ENCODE peak calls at places on chromosomes 11 and 22, in seven cellular contexts. One of them, this sample, is unnamed.

GRCh38 chr11:61332266-61332822 is 561 bp downstream of the DDB1 start:
- DNase-seq in HCT116: no peak
- DNase-seq in H1: no peak
- DNase-seq in K562: peak
- DNase-seq in SK-N-SH: peak
- DNase-seq in GM12878: no peak
- DNase-seq in HepG2: peak
- DNase-seq in this sample: peak

GRCh38 chr22:31126869-31127175 is 4.1 kb downstream of the INPP5J start:
- DNase-seq in H1: no peak
- DNase-seq in GM12878: no peak
- DNase-seq in K562: no peak
- DNase-seq in HepG2: no peak
- DNase-seq in HCT116: no peak
- DNase-seq in SK-N-SH: no peak
- DNase-seq in this sample: no peak

GRCh38 chr11:69435161-69435990 is 46.1 kb upstream of the LINC01488 start:
- DNase-seq in GM12878: no peak
- DNase-seq in HepG2: no peak
- DNase-seq in SK-N-SH: no peak
- DNase-seq in K562: no peak
- DNase-seq in H1: no peak
- DNase-seq in HCT116: no peak
- DNase-seq in this sample: no peak

GRCh38 chr11:16993495-16993894 is 20.7 kb downstream of the PLEKHA7 start:
- DNase-seq in HCT116: no peak
- DNase-seq in HepG2: no peak
- DNase-seq in GM12878: no peak
- DNase-seq in H1: no peak
- DNase-seq in K562: no peak
- DNase-seq in SK-N-SH: no peak
- DNase-seq in this sample: no peak

GRCh38 chr11:3002346-3002745 is 10.2 kb upstream of the NAP1L4 start:
- DNase-seq in HCT116: no peak
- DNase-seq in H1: no peak
- DNase-seq in SK-N-SH: no peak
- DNase-seq in K562: no peak
- DNase-seq in GM12878: no peak
- DNase-seq in HepG2: no peak
- DNase-seq in this sample: no peak

GRCh38 chr11:64558869-64559268 is 32.2 kb upstream of the SLC22A12 start:
- DNase-seq in HepG2: no peak
- DNase-seq in H1: no peak
- DNase-seq in SK-N-SH: no peak
- DNase-seq in K562: no peak
- DNase-seq in HCT116: no peak
- DNase-seq in GM12878: no peak
- DNase-seq in this sample: no peak

GRCh38 chr11:11960687-11961086 is 47.7 kb downstream of the DKK3 start:
- DNase-seq in HCT116: no peak
- DNase-seq in HepG2: no peak
- DNase-seq in K562: no peak
- DNase-seq in H1: no peak
- DNase-seq in SK-N-SH: no peak
- DNase-seq in GM12878: no peak
- DNase-seq in this sample: no peak

GRCh38 chr11:116500833-116501622 is 271.8 kb downstream of the BUD13 start:
- DNase-seq in HepG2: no peak
- DNase-seq in K562: no peak
- DNase-seq in SK-N-SH: peak
- DNase-seq in HCT116: no peak
- DNase-seq in H1: no peak
- DNase-seq in GM12878: no peak
- DNase-seq in this sample: no peak

GRCh38 chr11:118618115-118618990 is 10.9 kb downstream of the PHLDB1 start:
- DNase-seq in H1: no peak
- DNase-seq in HCT116: no peak
- DNase-seq in HepG2: no peak
- DNase-seq in GM12878: no peak
- DNase-seq in SK-N-SH: no peak
- DNase-seq in K562: no peak
- DNase-seq in this sample: no peak

GRCh38 chr11:73236879-73237278 is 18.8 kb downstream of the P2RY2 start:
- DNase-seq in GM12878: no peak
- DNase-seq in H1: no peak
- DNase-seq in HCT116: peak
- DNase-seq in HepG2: peak
- DNase-seq in K562: peak
- DNase-seq in SK-N-SH: peak
- DNase-seq in this sample: peak

GRCh38 chr22:28025866-28026575 is 107.0 kb upstream of the PITPNB start:
- DNase-seq in SK-N-SH: peak
- DNase-seq in GM12878: no peak
- DNase-seq in H1: no peak
- DNase-seq in HCT116: no peak
- DNase-seq in HepG2: no peak
- DNase-seq in K562: no peak
- DNase-seq in this sample: no peak

GRCh38 chr11:62446091-62446490 is 27.3 kb downstream of the SCGB1A1 start:
- DNase-seq in GM12878: no peak
- DNase-seq in HCT116: no peak
- DNase-seq in SK-N-SH: no peak
- DNase-seq in HepG2: no peak
- DNase-seq in H1: no peak
- DNase-seq in K562: no peak
- DNase-seq in this sample: no peak

GRCh38 chr11:83990160-83990733 is 704.1 kb upstream of the CCDC90B start:
- DNase-seq in GM12878: no peak
- DNase-seq in H1: no peak
- DNase-seq in HCT116: no peak
- DNase-seq in HepG2: no peak
- DNase-seq in K562: no peak
- DNase-seq in SK-N-SH: no peak
- DNase-seq in this sample: no peak

GRCh38 chr11:106765849-106766248 is 252.4 kb downstream of the GUCY1A2 start:
- DNase-seq in HepG2: no peak
- DNase-seq in GM12878: no peak
- DNase-seq in HCT116: no peak
- DNase-seq in SK-N-SH: no peak
- DNase-seq in H1: no peak
- DNase-seq in K562: no peak
- DNase-seq in this sample: no peak

GRCh38 chr11:130314184-130314748 is 451 bp downstream of the ZBTB44 start:
- DNase-seq in GM12878: no peak
- DNase-seq in H1: no peak
- DNase-seq in HCT116: peak
- DNase-seq in HepG2: peak
- DNase-seq in K562: peak
- DNase-seq in SK-N-SH: peak
- DNase-seq in this sample: peak

GRCh38 chr11:18723991-18724390 is 2.0 kb downstream of the IGSF22 start:
- DNase-seq in HCT116: no peak
- DNase-seq in K562: no peak
- DNase-seq in SK-N-SH: no peak
- DNase-seq in H1: no peak
- DNase-seq in HepG2: no peak
- DNase-seq in GM12878: no peak
- DNase-seq in this sample: no peak

GRCh38 chr22:20565761-20566160 is 58.4 kb downstream of the MED15 start:
- DNase-seq in H1: no peak
- DNase-seq in HCT116: no peak
- DNase-seq in GM12878: no peak
- DNase-seq in K562: no peak
- DNase-seq in HepG2: no peak
- DNase-seq in SK-N-SH: no peak
- DNase-seq in this sample: no peak

GRCh38 chr22:48950151-48950915 is 877.3 kb downstream of the BRD1 start:
- DNase-seq in GM12878: no peak
- DNase-seq in SK-N-SH: no peak
- DNase-seq in HepG2: no peak
- DNase-seq in HCT116: no peak
- DNase-seq in H1: no peak
- DNase-seq in K562: no peak
- DNase-seq in this sample: no peak

GRCh38 chr22:28015676-28016601 is 96.9 kb upstream of the PITPNB start:
- DNase-seq in H1: no peak
- DNase-seq in HepG2: no peak
- DNase-seq in HCT116: no peak
- DNase-seq in K562: no peak
- DNase-seq in SK-N-SH: peak
- DNase-seq in GM12878: no peak
- DNase-seq in this sample: no peak

GRCh38 chr11:108914211-108914610 is 249.3 kb downstream of the DDX10 start:
- DNase-seq in GM12878: no peak
- DNase-seq in SK-N-SH: peak
- DNase-seq in K562: no peak
- DNase-seq in HCT116: no peak
- DNase-seq in HepG2: no peak
- DNase-seq in H1: no peak
- DNase-seq in this sample: no peak

GRCh38 chr11:74871037-74871436 is 77.9 kb downstream of the XRRA1 start:
- DNase-seq in HCT116: no peak
- DNase-seq in K562: peak
- DNase-seq in HepG2: no peak
- DNase-seq in SK-N-SH: no peak
- DNase-seq in GM12878: no peak
- DNase-seq in H1: no peak
- DNase-seq in this sample: peak
- TF ChIP-seq JUND in HCT116: no peak
- TF ChIP-seq JUND in K562: no peak
- TF ChIP-seq JUND in HepG2: no peak
- TF ChIP-seq JUND in SK-N-SH: no peak
- TF ChIP-seq JUND in GM12878: no peak
- TF ChIP-seq JUND in H1: no peak
- TF ChIP-seq JUND in this sample: no peak

GRCh38 chr11:42992594-42992993 is 319.2 kb upstream of the API5 start:
- DNase-seq in GM12878: no peak
- DNase-seq in K562: no peak
- DNase-seq in SK-N-SH: no peak
- DNase-seq in HepG2: no peak
- DNase-seq in HCT116: no peak
- DNase-seq in H1: no peak
- DNase-seq in this sample: no peak
- TF ChIP-seq JUND in GM12878: no peak
- TF ChIP-seq JUND in K562: no peak
- TF ChIP-seq JUND in SK-N-SH: no peak
- TF ChIP-seq JUND in HepG2: no peak
- TF ChIP-seq JUND in HCT116: no peak
- TF ChIP-seq JUND in H1: no peak
- TF ChIP-seq JUND in this sample: no peak

GRCh38 chr22:46893281-46894020 is 131.0 kb downstream of the TBC1D22A start:
- DNase-seq in GM12878: no peak
- DNase-seq in H1: no peak
- DNase-seq in SK-N-SH: no peak
- DNase-seq in HCT116: no peak
- DNase-seq in HepG2: no peak
- DNase-seq in K562: no peak
- DNase-seq in this sample: no peak

GRCh38 chr22:46894081-46894671 is 131.7 kb downstream of the TBC1D22A start:
- DNase-seq in H1: no peak
- DNase-seq in HepG2: no peak
- DNase-seq in HCT116: no peak
- DNase-seq in GM12878: no peak
- DNase-seq in K562: no peak
- DNase-seq in SK-N-SH: peak
- DNase-seq in this sample: no peak

GRCh38 chr22:46892866-46893265 is 130.4 kb downstream of the TBC1D22A start:
- DNase-seq in HCT116: no peak
- DNase-seq in H1: no peak
- DNase-seq in K562: no peak
- DNase-seq in GM12878: no peak
- DNase-seq in SK-N-SH: no peak
- DNase-seq in HepG2: no peak
- DNase-seq in this sample: no peak

GRCh38 chr22:46890819-46891218 is 128.4 kb downstream of the TBC1D22A start:
- DNase-seq in H1: no peak
- DNase-seq in HCT116: no peak
- DNase-seq in HepG2: no peak
- DNase-seq in GM12878: no peak
- DNase-seq in SK-N-SH: no peak
- DNase-seq in K562: no peak
- DNase-seq in this sample: no peak

GRCh38 chr22:46891382-46891951 is 129.0 kb downstream of the TBC1D22A start:
- DNase-seq in H1: no peak
- DNase-seq in HCT116: no peak
- DNase-seq in HepG2: no peak
- DNase-seq in SK-N-SH: peak
- DNase-seq in K562: no peak
- DNase-seq in GM12878: no peak
- DNase-seq in this sample: no peak
- TF ChIP-seq JUND in H1: no peak
- TF ChIP-seq JUND in HCT116: no peak
- TF ChIP-seq JUND in HepG2: no peak
- TF ChIP-seq JUND in SK-N-SH: no peak
- TF ChIP-seq JUND in K562: no peak
- TF ChIP-seq JUND in GM12878: no peak
- TF ChIP-seq JUND in this sample: no peak

GRCh38 chr11:70466596-70466995 is 68.3 kb downstream of the CTTN start:
- DNase-seq in HepG2: no peak
- DNase-seq in SK-N-SH: no peak
- DNase-seq in K562: no peak
- DNase-seq in H1: no peak
- DNase-seq in HCT116: no peak
- DNase-seq in GM12878: no peak
- DNase-seq in this sample: no peak
- TF ChIP-seq JUND in HepG2: no peak
- TF ChIP-seq JUND in SK-N-SH: no peak
- TF ChIP-seq JUND in K562: no peak
- TF ChIP-seq JUND in H1: no peak
- TF ChIP-seq JUND in HCT116: no peak
- TF ChIP-seq JUND in GM12878: no peak
- TF ChIP-seq JUND in this sample: no peak

GRCh38 chr11:76629133-76629852 is 41.3 kb downstream of the LRRC32 start:
- DNase-seq in HCT116: no peak
- DNase-seq in K562: no peak
- DNase-seq in H1: no peak
- DNase-seq in HepG2: no peak
- DNase-seq in SK-N-SH: no peak
- DNase-seq in GM12878: peak
- DNase-seq in this sample: no peak

GRCh38 chr11:76628408-76628947 is 42.1 kb downstream of the LRRC32 start:
- DNase-seq in SK-N-SH: no peak
- DNase-seq in H1: no peak
- DNase-seq in GM12878: no peak
- DNase-seq in HepG2: no peak
- DNase-seq in K562: no peak
- DNase-seq in HCT116: no peak
- DNase-seq in this sample: no peak

GRCh38 chr11:76630600-76630999 is 39.9 kb downstream of the LRRC32 start:
- DNase-seq in K562: no peak
- DNase-seq in GM12878: no peak
- DNase-seq in HCT116: no peak
- DNase-seq in HepG2: no peak
- DNase-seq in SK-N-SH: no peak
- DNase-seq in H1: no peak
- DNase-seq in this sample: no peak

GRCh38 chr11:76631566-76632308 is 38.8 kb downstream of the LRRC32 start:
- DNase-seq in GM12878: no peak
- DNase-seq in SK-N-SH: no peak
- DNase-seq in K562: no peak
- DNase-seq in HepG2: no peak
- DNase-seq in HCT116: no peak
- DNase-seq in H1: no peak
- DNase-seq in this sample: no peak

GRCh38 chr11:76629853-76630599 is 40.5 kb downstream of the LRRC32 start:
- DNase-seq in HCT116: no peak
- DNase-seq in SK-N-SH: no peak
- DNase-seq in K562: no peak
- DNase-seq in H1: no peak
- DNase-seq in GM12878: no peak
- DNase-seq in HepG2: no peak
- DNase-seq in this sample: no peak
- TF ChIP-seq JUND in HCT116: no peak
- TF ChIP-seq JUND in SK-N-SH: no peak
- TF ChIP-seq JUND in K562: no peak
- TF ChIP-seq JUND in H1: no peak
- TF ChIP-seq JUND in GM12878: no peak
- TF ChIP-seq JUND in HepG2: no peak
- TF ChIP-seq JUND in this sample: no peak

This sample was measured in T47D.